ENCODE peak calls at places on chromosomes 4 and X, in five cellular contexts. P is NCI-H1930, Y is Right ventricle myocardium superior, Q is DMS53, Z is cardiac muscle cell. A is an unnamed sample.

GRCh38 chrX:138914751-138915150 is 203.2 kb upstream of the FGF13 start:
- DNase-seq in P (no peak), Y (no peak), Q (no peak), Z (no peak), A (no peak)

GRCh38 chrX:103607385-103608304 is at the start of gene TCEAL3:
- DNase-seq in P (peak; percentile 9), Y (peak; percentile 65), Q (peak; percentile 73), Z (peak; percentile 63), A (peak; percentile 87)

GRCh38 chr4:182585321-182585720 is 331.9 kb downstream of the DCTD start:
- DNase-seq in P (no peak), Y (no peak), Q (no peak), Z (no peak), A (no peak)

GRCh38 chr4:185421366-185422124 is 4.2 kb downstream of the UFSP2 start:
- DNase-seq in P (no peak), Y (no peak), Q (no peak), Z (no peak), A (no peak)

GRCh38 chrX:93591398-93591797 is 82.0 kb downstream of the NAP1L3 start:
- DNase-seq in P (no peak), Y (no peak), Q (peak; percentile 44), Z (no peak), A (no peak)

GRCh38 chr4:95701500-95701899 is 138.4 kb upstream of the PDHA2 start:
- DNase-seq in P (no peak), Y (no peak), Q (peak; percentile 13), Z (no peak), A (no peak)

GRCh38 chr4:169282429-169283113 is 11.8 kb upstream of the SH3RF1 start:
- DNase-seq in P (no peak), Y (no peak), Q (peak; percentile 54), Z (no peak), A (no peak)

GRCh38 chr4:17939061-17939460 is 82.5 kb downstream of the LCORL start:
- DNase-seq in P (no peak), Y (no peak), Q (no peak), Z (no peak), A (no peak)

GRCh38 chr4:56026596-56026995 is 77.9 kb downstream of the CEP135 start:
- DNase-seq in P (no peak), Y (no peak), Q (peak; percentile 17), Z (no peak), A (no peak)

GRCh38 chrX:39688576-39689373 is 409.0 kb downstream of the BCOR start:
- DNase-seq in P (peak; percentile 15), Y (peak; percentile 78), Q (peak; percentile 93), Z (peak; percentile 93), A (peak; percentile 86)

GRCh38 chrX:136438192-136438591 is 49.6 kb upstream of the BRS3 start:
- DNase-seq in P (no peak), Y (no peak), Q (no peak), Z (no peak), A (no peak)

GRCh38 chr4:41160010-41160789 is 54.1 kb downstream of the APBB2 start:
- DNase-seq in P (no peak), Y (no peak), Q (no peak), Z (no peak), A (no peak)

GRCh38 chrX:135505356-135505755 is 15.1 kb upstream of the INTS6L start:
- DNase-seq in P (no peak), Y (no peak), Q (no peak), Z (no peak), A (no peak)

GRCh38 chr4:139861471-139861870 is 195.9 kb downstream of the MGST2 start:
- DNase-seq in P (no peak), Y (no peak), Q (no peak), Z (no peak), A (no peak)

GRCh38 chr4:602559-602942 is 22.8 kb upstream of the PDE6B start:
- DNase-seq in P (no peak), Y (no peak), Q (peak; percentile 98), Z (peak; percentile 80), A (peak; percentile 72)

GRCh38 chr4:55157559-55158277 is 32.3 kb upstream of the KDR start:
- DNase-seq in P (no peak), Y (no peak), Q (no peak), Z (no peak), A (peak; percentile 78)

GRCh38 chr4:177441061-177441802 is 1.0 kb downstream of the AGA start:
- DNase-seq in P (no peak), Y (no peak), Q (peak; percentile 52), Z (no peak), A (no peak)

GRCh38 chrX:115226929-115227328 is 7.0 kb downstream of the LRCH2 start:
- DNase-seq in P (peak; percentile 25), Y (no peak), Q (peak; percentile 67), Z (peak; percentile 40), A (no peak)

GRCh38 chr4:139469216-139469615 is 15.3 kb downstream of the RAB33B start:
- DNase-seq in P (no peak), Y (no peak), Q (no peak), Z (no peak), A (no peak)

GRCh38 chr4:56570041-56570440 is 64.5 kb downstream of the ARL9 start:
- DNase-seq in P (no peak), Y (no peak), Q (no peak), Z (no peak), A (no peak)

GRCh38 chrX:108584617-108585211 is 145.1 kb downstream of the COL4A5 start:
- DNase-seq in P (no peak), Y (no peak), Q (peak; percentile 46), Z (peak; percentile 2), A (no peak)

GRCh38 chr4:89757154-89757723 is 79.7 kb downstream of the SNCA start:
- DNase-seq in P (no peak), Y (no peak), Q (no peak), Z (no peak), A (no peak)

GRCh38 chr4:6198278-6198677 is 2.1 kb downstream of the JAKMIP1 start:
- DNase-seq in P (no peak), Y (no peak), Q (no peak), Z (no peak), A (peak; percentile 46)

GRCh38 chr4:70829492-70829891 is 10.2 kb downstream of the GRSF1 start:
- DNase-seq in P (no peak), Y (no peak), Q (no peak), Z (no peak), A (no peak)

GRCh38 chr4:125316391-125316780 is 1.6 kb downstream of the FAT4 start:
- DNase-seq in P (no peak), Y (peak; percentile 67), Q (peak; percentile 83), Z (peak; percentile 34), A (peak; percentile 84)

GRCh38 chr4:158811216-158811540 is 42.4 kb downstream of the FNIP2 start:
- DNase-seq in P (no peak), Y (no peak), Q (no peak), Z (no peak), A (no peak)

GRCh38 chrX:110317079-110317819 is 636 bp downstream of the AMMECR1 start:
- DNase-seq in P (no peak), Y (peak; percentile 49), Q (peak; percentile 49), Z (peak; percentile 51), A (peak; percentile 82)

A was measured in posterior vena cava.